ENCODE peak calls at places on chromosomes 16 and 17, in five cellular contexts. U, E, A, N and G are unnamed samples.
A peak's percentile ranks its signal among the peaks of the same experiment; 100 is the strongest.

GRCh38 chr17:73645050-73645871 is 1.0 kb upstream of the SDK2 start:
- DNase-seq in A (no peak), U (peak; percentile 32), E (peak; percentile 12), N (no peak), G (no peak)

GRCh38 chr17:74387365-74388218 is 20.3 kb downstream of the GPR142 start:
- DNase-seq in E (no peak), N (no peak), U (no peak), A (no peak), G (no peak)

GRCh38 chr17:39955726-39956225 is 7.0 kb upstream of the GSDMA start:
- DNase-seq in E (no peak), N (no peak), U (no peak), A (no peak), G (no peak)

GRCh38 chr16:69501956-69502457 is 63.8 kb upstream of the NFAT5 start:
- DNase-seq in A (no peak), E (no peak), U (no peak), N (no peak), G (no peak)

GRCh38 chr17:42783062-42783777 is 2.8 kb downstream of the WNK4 start:
- DNase-seq in U (peak; percentile 89), E (no peak), A (no peak), N (no peak), G (peak; percentile 40)

GRCh38 chr16:68291227-68291626 is 19.5 kb downstream of the SLC7A6OS start:
- DNase-seq in E (no peak), N (no peak), A (no peak), U (no peak), G (no peak)

GRCh38 chr17:45405250-45406086 is 27.2 kb downstream of the ARHGAP27 start:
- DNase-seq in A (peak; percentile 54), E (no peak), U (no peak), N (no peak), G (no peak)

GRCh38 chr16:66605177-66605999 is 884 bp downstream of the CMTM3 start:
- DNase-seq in N (no peak), U (no peak), E (peak; percentile 56), A (peak; percentile 43), G (no peak)

GRCh38 chr16:78235168-78235800 is 135.8 kb downstream of the WWOX start:
- DNase-seq in A (peak; percentile 77), E (peak; percentile 75), U (peak; percentile 64), N (peak; percentile 78), G (peak; percentile 10)

GRCh38 chr17:49201481-49201927 is 8.9 kb downstream of the GNGT2 start:
- DNase-seq in N (no peak), E (no peak), U (no peak), A (no peak), G (no peak)

GRCh38 chr17:36641331-36641876 is 40.0 kb downstream of the MRM1 start:
- DNase-seq in E (no peak), A (no peak), N (no peak), U (no peak), G (no peak)

GRCh38 chr16:73909529-73910035 is 387.0 kb upstream of the PSMD7 start:
- DNase-seq in E (no peak), A (no peak), U (no peak), N (no peak), G (no peak)

GRCh38 chr17:60468371-60468770 is 46.1 kb downstream of the CHCT1 start:
- DNase-seq in N (no peak), A (no peak), E (no peak), U (no peak), G (no peak)

GRCh38 chr17:60506312-60506711 is 19.7 kb downstream of the APPBP2 start:
- DNase-seq in N (no peak), A (peak; percentile 20), U (peak; percentile 78), E (no peak), G (peak; percentile 24)

GRCh38 chr16:70597135-70597534 is 49.2 kb upstream of the IL34 start:
- DNase-seq in U (no peak), N (no peak), A (no peak), E (no peak), G (no peak)

GRCh38 chr16:8855051-8855786 is 13.6 kb downstream of the CARHSP1 start:
- DNase-seq in A (no peak), N (no peak), E (peak; percentile 41), U (no peak), G (no peak)

GRCh38 chr16:68927016-68927415 is 83.7 kb downstream of the TANGO6 start:
- DNase-seq in E (no peak), N (no peak), A (no peak), U (no peak), G (no peak)

GRCh38 chr17:78774456-78774855 is 7.6 kb downstream of the CYTH1 start:
- DNase-seq in N (no peak), A (peak; percentile 36), U (no peak), E (no peak), G (no peak)

GRCh38 chr16:14351647-14352046 is 278.4 kb downstream of the PARN start:
- DNase-seq in U (no peak), A (no peak), N (no peak), E (no peak), G (no peak)

GRCh38 chr16:13113786-13114185 is 212.4 kb downstream of the SHISA9 start:
- DNase-seq in N (no peak), E (no peak), U (no peak), A (no peak), G (no peak)

GRCh38 chr16:28925386-28926228 is 569 bp upstream of the RABEP2 start:
- DNase-seq in U (peak; percentile 78), A (peak; percentile 91), N (peak; percentile 84), E (peak; percentile 89), G (peak; percentile 17)

GRCh38 chr17:14048169-14048568 is 21.1 kb upstream of the COX10 start:
- DNase-seq in U (no peak), A (no peak), E (no peak), N (no peak), G (no peak)

GRCh38 chr16:72561-73537 is at the start of gene RHBDF1:
- DNase-seq in U (no peak), N (no peak), E (no peak), A (no peak), G (no peak)

GRCh38 chr17:83132251-83133081 is 53.1 kb downstream of the METRNL start:
- DNase-seq in A (no peak), N (no peak), U (no peak), E (no peak), G (no peak)

GRCh38 chr17:63369233-63369632 is 76.9 kb downstream of the CYB561 start:
- DNase-seq in N (no peak), E (no peak), A (no peak), U (no peak), G (no peak)

GRCh38 chr17:8954339-8954738 is 11.2 kb downstream of the PIK3R5 start:
- DNase-seq in N (peak; percentile 57), U (no peak), A (peak; percentile 93), E (peak; percentile 85), G (no peak)

GRCh38 chr17:73182616-73183310 is 10.1 kb upstream of the COG1 start:
- DNase-seq in A (no peak), E (no peak), N (no peak), U (no peak), G (no peak)

GRCh38 chr16:23466162-23466885 is 13.3 kb upstream of the COG7 start:
- DNase-seq in A (no peak), U (peak; percentile 100), E (no peak), N (no peak), G (peak; percentile 54)

GRCh38 chr17:69142473-69142802 is 743 bp upstream of the ABCA6 start:
- DNase-seq in E (no peak), A (no peak), N (no peak), U (peak; percentile 26), G (peak; percentile 43)

GRCh38 chr17:56908061-56908542 is 5.7 kb downstream of the TRIM25 start:
- DNase-seq in E (no peak), N (peak; percentile 59), A (peak; percentile 79), U (no peak), G (no peak)

GRCh38 chr17:44556114-44556853 is 1.0 kb upstream of the FZD2 start:
- DNase-seq in N (peak; percentile 45), U (peak; percentile 35), E (peak; percentile 57), A (peak; percentile 38), G (no peak)

DNA sequence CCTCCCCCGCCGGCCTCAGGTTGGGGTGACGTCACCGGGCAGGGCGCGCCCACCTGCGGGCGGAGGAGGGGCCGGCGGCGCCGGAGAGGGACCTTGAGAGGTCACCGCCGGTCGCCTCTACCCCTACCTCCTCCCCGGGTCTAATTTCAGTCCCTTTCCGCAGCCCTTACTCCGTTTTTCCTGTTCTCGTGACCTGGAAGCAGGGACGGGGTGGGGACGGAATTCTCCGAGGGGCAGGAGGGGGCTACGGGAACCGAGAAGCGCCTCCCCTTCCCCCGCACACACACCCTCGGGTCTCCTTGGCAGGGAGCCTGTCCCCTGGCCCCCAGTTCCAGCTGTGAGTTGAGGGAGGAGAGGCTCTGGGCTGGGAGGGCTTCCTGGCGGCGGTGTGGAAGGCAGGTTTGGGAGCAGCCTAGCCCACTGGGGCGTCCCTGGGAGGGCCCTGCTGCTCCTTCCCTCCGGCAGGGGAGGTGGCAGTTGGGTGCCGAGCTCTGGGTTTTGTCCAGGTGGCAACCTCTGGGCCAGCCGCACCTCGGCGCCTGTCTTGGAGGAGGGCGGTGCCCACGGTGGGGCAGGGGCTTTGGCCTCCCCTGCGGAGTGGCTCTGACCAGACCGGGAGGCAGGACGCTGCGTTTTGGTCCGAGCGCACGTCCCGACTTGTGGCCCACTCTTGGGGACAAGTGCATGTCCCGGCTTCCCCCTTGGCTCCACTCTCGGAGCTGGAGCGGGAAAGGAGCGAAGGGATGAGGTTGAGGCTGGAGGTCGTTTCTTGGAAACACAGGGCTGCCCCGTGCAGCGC is 765 bp downstream of the SYNGR3 start:
- DNase-seq in E (no peak), U (no peak), A (peak; percentile 39), N (no peak), G (no peak)
- H3K4me3 ChIP-seq in E (no peak overlapping the region), U (peak overlapping the region; percentile 21), A (peak overlapping the region; percentile 48), N (no peak overlapping the region), G (no peak overlapping the region)

DNA sequence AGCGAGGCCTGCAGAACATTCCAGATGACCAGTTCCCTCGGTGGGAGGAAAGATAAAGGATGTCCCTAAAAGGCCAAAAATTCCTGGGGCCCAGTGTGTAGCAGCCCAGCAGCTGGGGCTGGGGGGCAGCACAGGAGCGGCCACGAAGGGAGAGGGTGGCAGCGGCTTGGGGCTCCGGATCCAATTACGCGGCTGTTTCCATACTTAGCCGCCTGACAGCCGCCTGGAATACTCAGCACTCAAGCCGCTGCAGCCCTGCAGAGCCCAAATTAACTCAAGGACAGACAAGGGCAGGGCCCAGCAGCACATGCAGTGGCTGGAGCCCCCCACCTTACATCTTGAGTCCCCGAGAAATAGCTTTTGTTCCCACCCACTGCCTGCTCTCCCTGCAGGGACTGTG is 1.3 kb downstream of the SRL start:
- DNase-seq in A (no peak), E (no peak), U (no peak), N (no peak), G (no peak)
- H3K4me3 ChIP-seq in A (no peak overlapping the region), E (no peak overlapping the region), U (no peak overlapping the region), N (no peak overlapping the region), G (no peak overlapping the region)

DNA sequence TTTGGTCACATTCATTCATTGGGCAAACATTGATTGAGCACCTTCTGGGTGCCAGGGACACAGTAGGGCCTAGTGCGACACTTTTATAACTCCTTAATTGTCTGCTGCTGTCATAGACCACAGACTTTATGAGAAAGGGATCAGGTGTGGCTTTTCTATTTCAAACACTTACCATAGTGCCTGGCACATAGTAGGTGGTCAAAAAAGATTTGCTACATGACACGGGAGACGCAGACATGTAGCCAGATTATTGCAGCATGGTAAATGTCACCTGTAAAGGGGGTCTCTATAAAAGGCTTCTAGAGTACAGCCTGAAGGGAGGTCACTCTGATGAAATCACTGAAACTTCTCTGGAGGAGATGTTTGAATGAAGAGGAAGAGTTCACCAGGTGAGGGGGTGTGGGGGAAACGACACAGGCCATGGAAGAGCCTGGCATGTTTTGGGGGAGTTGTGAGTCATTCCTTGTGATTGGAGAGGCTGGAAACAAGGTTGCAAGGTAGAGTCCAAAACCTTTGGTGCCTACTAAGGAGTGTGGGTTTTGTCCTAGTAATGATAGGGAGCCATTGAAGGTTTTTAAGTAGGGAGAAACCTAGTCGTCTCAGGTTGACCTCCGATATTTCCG is 1.6 kb downstream of the RSAD1 start:
- DNase-seq in A (no peak), U (no peak), E (no peak), N (no peak), G (no peak)
- H3K4me3 ChIP-seq in A (no peak overlapping the region), U (no peak overlapping the region), E (peak overlapping the region; percentile 70), N (no peak overlapping the region), G (no peak overlapping the region)

GRCh38 chr16:87198881-87199280 is 118.3 kb downstream of the C16orf95 start:
- DNase-seq in E (no peak), N (no peak), U (no peak), A (no peak), G (no peak)
- H3K4me3 ChIP-seq in E (no peak overlapping the region), N (no peak overlapping the region), U (no peak overlapping the region), A (no peak overlapping the region), G (no peak overlapping the region)